ENCODE peak calls at places on chromosomes 11 and 22, in four cellular contexts. C is left ventricle myocardium inferior, H is uterus, O is WERI-Rb-1. L is an unnamed sample.

GRCh38 chr22:22745225-22746060 is 101.0 kb downstream of the GGTLC2 start:
- DNase-seq in C (no peak), H (no peak), O (peak; percentile 74), L (no peak)

GRCh38 chr11:8867856-8868705 is 42.9 kb upstream of the AKIP1 start:
- DNase-seq in C (no peak), H (no peak), O (no peak), L (no peak)

GRCh38 chr11:100095809-100096208 is 591.3 kb upstream of the ARHGAP42 start:
- DNase-seq in C (no peak), H (no peak), O (no peak), L (no peak)

GRCh38 chr22:42301072-42301741 is 30.8 kb upstream of the TCF20 start:
- DNase-seq in C (no peak), H (no peak), O (no peak), L (no peak)

GRCh38 chr11:28739489-28740280 is 631.5 kb downstream of the METTL15 start:
- DNase-seq in C (no peak), H (no peak), O (no peak), L (no peak)

GRCh38 chr22:39343259-39344045 is 6.3 kb upstream of the SYNGR1 start:
- DNase-seq in C (peak; percentile 41), H (peak; percentile 42), O (peak; percentile 76), L (no peak)

GRCh38 chr22:20236052-20236717 is 31.9 kb downstream of the RTN4R start:
- DNase-seq in C (no peak), H (no peak), O (no peak), L (no peak)

GRCh38 chr11:104583857-104584256 is 314.4 kb downstream of the CASP12 start:
- DNase-seq in C (no peak), H (no peak), O (no peak), L (no peak)

GRCh38 chr11:61891331-61892084 is at the start of gene FADS3:
- DNase-seq in C (peak; percentile 91), H (peak; percentile 87), O (peak; percentile 90), L (peak; percentile 92)

GRCh38 chr11:47105974-47106373 is 70.7 kb downstream of the ARFGAP2 start:
- DNase-seq in C (no peak), H (no peak), O (no peak), L (no peak)

GRCh38 chr11:68327586-68328370 is 15.4 kb downstream of the LRP5 start:
- DNase-seq in C (no peak), H (no peak), O (no peak), L (no peak)

GRCh38 chr11:27757953-27758352 is 57.7 kb upstream of the BDNF start:
- DNase-seq in C (no peak), H (no peak), O (no peak), L (no peak)

GRCh38 chr22:45529966-45530575 is 27.4 kb downstream of the FBLN1 start:
- DNase-seq in C (no peak), H (no peak), O (no peak), L (no peak)
- H3K27ac ChIP-seq in C (no peak overlapping the region), H (peak overlapping the region; percentile 48), O (no peak overlapping the region), L (no peak overlapping the region)

GRCh38 chr11:44761546-44761961 is 34.8 kb downstream of the TSPAN18 start:
- DNase-seq in C (no peak), H (no peak), O (peak; percentile 92), L (peak; percentile 58)

GRCh38 chr11:44759743-44760476 is 33.1 kb downstream of the TSPAN18 start:
- DNase-seq in C (no peak), H (no peak), O (no peak), L (peak; percentile 44)

GRCh38 chr11:44760477-44760872 is 33.7 kb downstream of the TSPAN18 start:
- DNase-seq in C (no peak), H (no peak), O (no peak), L (peak; percentile 30)

GRCh38 chr11:44758996-44759395 is 32.2 kb downstream of the TSPAN18 start:
- DNase-seq in C (no peak), H (no peak), O (no peak), L (peak; percentile 38)

DNA sequence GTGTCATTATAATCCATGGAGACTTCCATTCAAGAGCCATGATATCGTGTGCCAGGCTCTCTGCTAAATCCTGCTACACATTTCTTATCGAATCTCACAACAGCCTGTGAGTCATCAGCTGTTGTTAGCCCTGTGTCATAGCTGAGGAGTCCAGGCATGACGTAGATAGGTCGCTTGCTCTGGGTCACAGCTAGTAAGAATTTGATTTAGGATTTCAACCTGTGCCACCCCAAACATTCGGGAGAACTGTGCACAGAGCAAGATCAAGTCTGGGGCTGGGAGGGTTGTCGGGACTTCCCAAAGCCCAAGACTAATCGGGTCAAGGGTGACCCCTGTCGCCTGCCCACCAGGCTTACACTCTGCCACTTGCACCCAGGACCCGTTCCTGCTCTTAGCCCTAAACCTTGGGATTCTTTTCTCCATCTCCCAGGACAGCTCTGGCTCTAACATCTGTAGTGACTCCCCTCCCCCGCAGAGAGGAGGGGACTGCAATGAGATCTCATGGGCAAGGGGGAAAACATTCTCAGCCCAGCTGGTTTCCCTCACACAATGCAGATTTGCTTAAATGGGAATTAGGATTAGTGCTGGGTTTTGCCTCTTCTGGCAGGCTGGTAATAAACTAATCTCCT is 34.3 kb downstream of the TSPAN18 start:
- DNase-seq in C (no peak), H (peak; percentile 47), O (no peak), L (peak; percentile 86)
- H3K4me3 ChIP-seq in C (peak overlapping the region; percentile 12), H (no peak overlapping the region), O (no peak overlapping the region), L (no peak overlapping the region)

DNA sequence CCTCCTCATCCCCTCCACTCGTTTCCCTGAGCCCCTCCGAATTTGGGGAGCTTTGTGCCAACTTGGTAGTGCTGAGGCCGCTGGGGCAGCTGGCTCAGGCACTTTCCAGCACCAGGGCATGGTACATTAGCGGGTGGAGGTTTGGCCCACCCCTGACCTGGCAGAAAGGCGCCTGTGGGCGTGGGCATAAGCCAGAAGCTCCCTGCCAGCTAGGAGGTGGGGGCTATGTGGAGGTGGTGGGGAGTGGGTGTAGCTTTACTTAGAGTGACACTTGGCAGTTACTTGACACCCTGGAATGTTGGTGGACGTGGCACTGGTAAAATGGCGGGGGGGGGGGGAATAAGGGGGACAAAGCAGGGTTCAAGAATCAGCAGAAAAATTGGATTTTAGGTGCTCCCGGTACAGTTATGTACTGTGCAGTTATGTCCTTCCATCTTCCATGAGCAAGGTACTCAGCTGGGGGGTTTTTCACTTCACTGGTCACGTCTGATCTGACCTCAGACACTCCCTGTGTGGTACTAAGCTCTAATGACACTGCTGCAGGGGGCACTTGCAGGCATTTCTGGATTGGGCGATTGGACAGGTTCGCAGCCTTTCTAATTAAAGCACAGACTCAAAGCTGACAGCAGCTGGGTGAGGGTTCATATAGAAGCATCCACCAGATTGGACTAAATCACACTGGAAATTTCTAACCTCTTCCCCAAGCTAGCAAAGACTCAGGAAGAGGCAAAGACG is 10.4 kb upstream of the IGF2 start:
- DNase-seq in C (no peak), H (no peak), O (no peak), L (no peak)
- H3K27ac ChIP-seq in C (no peak overlapping the region), H (no peak overlapping the region), O (no peak overlapping the region), L (no peak overlapping the region)

GRCh38 chr11:14981507-14981906 is 9.4 kb upstream of the CALCA start:
- DNase-seq in C (no peak), H (no peak), O (no peak), L (no peak)
- H3K4me3 ChIP-seq in C (no peak overlapping the region), H (no peak overlapping the region), O (no peak overlapping the region), L (no peak overlapping the region)